ENCODE peak calls at places on chromosomes 2 and 18, in four cellular contexts. I is lower lobe of right lung, X is H9, C is foreskin fibroblast. V is an unnamed sample.

GRCh38 chr18:9348766-9349165 is 14.2 kb downstream of the TWSG1 start:
- DNase-seq in I (no peak), X (no peak), C (no peak), V (no peak)

GRCh38 chr18:77123313-77124231 is 9.0 kb downstream of the MBP start:
- DNase-seq in I (no peak), X (no peak), C (no peak), V (no peak)

GRCh38 chr2:33086400-33087015 is 139.8 kb downstream of the LTBP1 start:
- DNase-seq in I (no peak), X (no peak), C (peak), V (no peak)

GRCh38 chr2:96501471-96501874 is 3.7 kb downstream of the NEURL3 start:
- DNase-seq in I (no peak), X (no peak), C (no peak), V (no peak)

GRCh38 chr2:230184727-230185578 is 34.8 kb downstream of the SP110 start:
- DNase-seq in I (no peak), X (no peak), C (no peak), V (no peak)

GRCh38 chr2:70011335-70011734 is 49.9 kb upstream of the ASPRV1 start:
- DNase-seq in I (no peak), X (no peak), C (no peak), V (no peak)

GRCh38 chr2:160561551-160562280 is 68.1 kb upstream of the RBMS1 start:
- DNase-seq in I (no peak), X (no peak), C (peak), V (peak)

GRCh38 chr18:30582078-30582477 is 460.5 kb downstream of the DSC3 start:
- DNase-seq in I (no peak), X (no peak), C (no peak), V (no peak)

GRCh38 chr18:23689031-23689615 is at the start of gene LAMA3:
- DNase-seq in I (peak), X (no peak), C (peak), V (no peak)

GRCh38 chr2:71451695-71452094 is 1.7 kb upstream of the DYSF start:
- DNase-seq in I (no peak), X (no peak), C (no peak), V (no peak)

GRCh38 chr2:105502625-105503334 is 103.9 kb upstream of the FHL2 start:
- DNase-seq in I (no peak), X (no peak), C (no peak), V (no peak)

GRCh38 chr2:202036601-202037037 is 3.0 kb downstream of the FZD7 start:
- DNase-seq in I (no peak), X (no peak), C (peak), V (no peak)

GRCh38 chr2:75560022-75560767 is 544 bp downstream of the EVA1A start:
- DNase-seq in I (peak), X (peak), C (peak), V (no peak)

GRCh38 chr2:98900721-98901120 is 35.3 kb downstream of the CRACDL start:
- DNase-seq in I (peak), X (no peak), C (no peak), V (no peak)

GRCh38 chr18:43481069-43481468 is 203.8 kb upstream of the SYT4 start:
- DNase-seq in I (no peak), X (no peak), C (no peak), V (no peak)

GRCh38 chr2:109378682-109379081 is 235.1 kb downstream of the SEPTIN10 start:
- DNase-seq in I (no peak), X (peak), C (peak), V (no peak)

GRCh38 chr2:9630001-9630749 is 622 bp downstream of the YWHAQ start:
- DNase-seq in I (peak), X (peak), C (peak), V (no peak)

GRCh38 chr2:177667626-177668025 is 275.1 kb downstream of the AGPS start:
- DNase-seq in I (no peak), X (no peak), C (no peak), V (no peak)

GRCh38 chr2:85132392-85132791 is 800 bp upstream of the TCF7L1 start:
- DNase-seq in I (no peak), X (no peak), C (no peak), V (no peak)

GRCh38 chr18:6778459-6778858 is 48.9 kb downstream of the ARHGAP28 start:
- DNase-seq in I (no peak), X (no peak), C (no peak), V (no peak)

GRCh38 chr2:40251146-40251545 is 200.7 kb downstream of the SLC8A1 start:
- DNase-seq in I (no peak), X (no peak), C (no peak), V (no peak)

GRCh38 chr18:14941256-14941655 is 193.3 kb downstream of the ANKRD30B start:
- DNase-seq in I (no peak), X (no peak), C (no peak), V (no peak)

GRCh38 chr18:74976331-74976909 is 232.5 kb downstream of the PTGR3 start:
- DNase-seq in I (no peak), X (no peak), C (no peak), V (no peak)

GRCh38 chr2:84792856-84793522 is 87.9 kb downstream of the TRABD2A start:
- DNase-seq in I (no peak), X (no peak), C (peak), V (no peak)

GRCh38 chr18:21391074-21391673 is 149.1 kb downstream of the GREB1L start:
- DNase-seq in I (no peak), X (no peak), C (peak), V (no peak)

GRCh38 chr18:24630346-24630880 is 170.0 kb downstream of the HRH4 start:
- DNase-seq in I (no peak), X (no peak), C (no peak), V (no peak)

GRCh38 chr2:99488587-99488998 is 1.2 kb downstream of the REV1 start:
- DNase-seq in I (no peak), X (no peak), C (peak), V (no peak)

GRCh38 chr18:32769242-32770180 is 3.3 kb downstream of the KLHL14 start:
- DNase-seq in I (no peak), X (peak), C (no peak), V (no peak)

GRCh38 chr2:172256886-172257285 is 154.2 kb upstream of the DLX2 start:
- DNase-seq in I (no peak), X (no peak), C (peak), V (no peak)

GRCh38 chr2:159595410-159596046 is 20.8 kb downstream of the BAZ2B start:
- DNase-seq in I (no peak), X (no peak), C (no peak), V (no peak)

GRCh38 chr2:69764286-69765058 is 22.5 kb downstream of the ANXA4 start:
- DNase-seq in I (no peak), X (no peak), C (peak), V (no peak)

GRCh38 chr2:118120001-118120400 is 31.7 kb downstream of the INSIG2 start:
- DNase-seq in I (no peak), X (no peak), C (no peak), V (no peak)

DNA sequence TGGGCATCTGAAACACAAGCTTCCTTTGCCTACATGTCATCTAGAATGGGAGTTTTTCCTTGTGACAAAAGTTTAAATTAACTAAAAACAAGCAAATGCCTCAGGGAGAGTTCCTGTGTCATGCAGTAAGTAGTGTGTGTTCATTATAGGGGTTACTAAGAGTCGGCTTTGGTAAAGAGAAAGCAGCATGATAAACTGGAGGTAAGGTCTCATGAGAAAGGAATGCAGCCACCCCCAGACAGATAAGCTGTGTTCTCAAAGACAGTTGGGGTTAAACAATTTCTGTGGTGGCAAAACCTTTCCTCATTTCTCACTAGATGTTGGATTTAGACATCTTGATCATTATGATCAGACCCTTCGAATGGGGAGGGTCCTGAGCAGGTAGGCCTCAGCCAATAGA is 129.7 kb downstream of the MAP4K4 start:
- DNase-seq in I (no peak), X (no peak), C (peak), V (peak)
- TF ChIP-seq CTCF in I (no peak), X (no peak), C (no peak), V (no peak)

GRCh38 chr18:11070593-11070992 is 78.8 kb downstream of the PIEZO2 start:
- DNase-seq in I (no peak), X (no peak), C (no peak), V (no peak)
- TF ChIP-seq CTCF in I (no peak), X (no peak), C (no peak), V (no peak)

DNA sequence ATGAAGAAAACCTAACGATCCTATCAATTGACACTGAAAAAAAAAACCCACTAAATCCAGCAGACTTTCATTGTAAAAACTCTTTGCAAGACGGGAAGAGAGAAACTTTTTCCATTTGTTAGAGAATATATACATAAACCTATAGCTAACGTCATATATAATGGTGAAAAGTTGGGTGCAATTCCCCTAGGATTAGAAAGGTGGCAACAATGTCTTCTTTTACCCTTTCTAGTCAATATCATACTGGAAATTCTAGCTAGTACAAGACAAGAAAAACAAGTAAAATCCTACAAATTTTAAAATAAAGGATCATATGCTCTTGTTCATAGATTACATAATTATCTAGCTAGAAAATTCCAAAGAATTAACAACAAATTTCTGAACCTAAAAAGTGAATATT is 1596.5 kb upstream of the LRRTM1 start:
- DNase-seq in I (no peak), X (no peak), C (no peak), V (no peak)
- TF ChIP-seq CTCF in I (no peak), X (peak), C (no peak), V (peak)

GRCh38 chr2:28389399-28390240 is 3.0 kb upstream of the FOSL2 start:
- DNase-seq in I (no peak), X (no peak), C (no peak), V (no peak)
- TF ChIP-seq CTCF in I (no peak), X (no peak), C (no peak), V (peak)

DNA sequence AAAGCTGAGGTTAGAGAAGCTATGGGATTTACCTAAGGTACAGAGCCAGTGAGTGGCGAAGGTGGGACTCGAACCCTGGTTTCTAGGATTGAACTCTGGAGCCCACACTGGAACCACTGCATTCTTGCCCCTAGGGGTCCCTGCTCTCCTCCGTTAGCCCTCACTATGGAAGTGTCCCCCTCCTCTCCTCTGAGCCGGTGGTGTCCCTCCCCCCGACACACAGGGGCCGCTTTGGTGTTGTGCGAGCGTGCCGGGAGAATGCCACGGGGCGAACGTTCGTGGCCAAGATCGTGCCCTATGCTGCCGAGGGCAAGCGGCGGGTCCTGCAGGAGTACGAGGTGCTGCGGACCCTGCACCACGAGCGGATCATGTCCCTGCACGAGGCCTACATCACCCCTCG is 8.5 kb upstream of the GMPPA start:
- DNase-seq in I (no peak), X (no peak), C (no peak), V (no peak)
- TF ChIP-seq CTCF in I (no peak), X (peak), C (peak), V (no peak)

DNA sequence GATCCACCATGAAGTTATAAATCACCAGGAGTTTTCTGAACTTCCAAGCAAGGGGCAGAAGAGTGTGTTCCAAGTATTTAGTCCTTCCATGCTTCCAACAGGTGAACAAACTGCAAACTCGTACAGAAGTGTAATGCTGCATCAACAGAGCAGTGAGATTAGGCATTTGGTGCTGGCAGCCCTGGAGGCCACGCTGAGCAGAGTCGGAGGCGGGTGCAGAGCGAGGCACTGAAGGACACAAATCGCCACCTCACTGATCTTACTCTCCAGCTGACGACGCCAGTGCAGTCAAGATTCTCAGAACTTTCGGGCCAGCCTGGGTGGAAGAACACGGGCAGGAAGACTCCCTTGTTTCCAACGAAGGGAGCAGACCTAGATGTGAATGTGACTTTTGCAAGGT is 39.2 kb downstream of the SERPINE2 start:
- DNase-seq in I (no peak), X (no peak), C (no peak), V (no peak)
- TF ChIP-seq CTCF in I (no peak), X (no peak), C (no peak), V (no peak)

V was measured in AG04450.